ENCODE peak calls at places on chromosomes 4 and X, in four cellular contexts. U is HepG2, G is A549, X is GM12878. Y is an unnamed sample.
A peak's percentile ranks its signal among the peaks of the same experiment; 100 is the strongest.

GRCh38 chr4:106869551-106869950 is 166.6 kb downstream of the DKK2 start:
- DNase-seq in X (no peak), U (no peak), G (no peak), Y (no peak)

GRCh38 chr4:7518871-7519637 is 84.3 kb upstream of the PSAPL1 start:
- DNase-seq in X (no peak), U (no peak), G (no peak), Y (no peak)

GRCh38 chr4:149047368-149047767 is 605.2 kb upstream of the NR3C2 start:
- DNase-seq in X (no peak), G (no peak), U (no peak), Y (no peak)

GRCh38 chr4:41319553-41319952 is 62.8 kb downstream of the UCHL1 start:
- DNase-seq in G (peak; percentile 86), X (no peak), U (peak; percentile 10), Y (no peak)

GRCh38 chr4:6467600-6467999 is 4.8 kb downstream of the PPP2R2C start:
- DNase-seq in X (no peak), U (no peak), G (no peak), Y (no peak)

GRCh38 chrX:53262918-53263394 is 18.4 kb downstream of the IQSEC2 start:
- DNase-seq in X (no peak), G (peak; percentile 78), U (no peak), Y (peak; percentile 53)

GRCh38 chr4:147658501-147658900 is 25.5 kb downstream of the PRMT9 start:
- DNase-seq in X (no peak), U (no peak), G (no peak), Y (no peak)

GRCh38 chr4:68599150-68599549 is 23.0 kb upstream of the UGT2B17 start:
- DNase-seq in X (no peak), U (peak; percentile 57), G (no peak), Y (no peak)

GRCh38 chrX:134990475-134991473 is at the start of gene SMIM10:
- DNase-seq in X (no peak), U (no peak), G (peak; percentile 5), Y (peak; percentile 84)

GRCh38 chr4:88242144-88242543 is 42.2 kb downstream of the PPM1K start:
- DNase-seq in X (no peak), G (no peak), U (peak; percentile 55), Y (no peak)

GRCh38 chr4:7462509-7462971 is 27.8 kb upstream of the PSAPL1 start:
- DNase-seq in X (no peak), U (peak; percentile 46), G (peak; percentile 37), Y (no peak)

GRCh38 chrX:108735087-108735679 is 1.2 kb downstream of the IRS4 start:
- DNase-seq in U (no peak), X (no peak), G (peak; percentile 42), Y (no peak)

GRCh38 chrX:3585719-3586118 is 127.7 kb downstream of the PRKX start:
- DNase-seq in U (no peak), G (no peak), X (no peak), Y (peak; percentile 12)

GRCh38 chr4:138097912-138098600 is 144.1 kb downstream of the SLC7A11 start:
- DNase-seq in G (no peak), X (no peak), U (peak; percentile 80), Y (no peak)

GRCh38 chrX:69088171-69088938 is 76.9 kb downstream of the PJA1 start:
- DNase-seq in G (no peak), X (no peak), U (no peak), Y (no peak)

GRCh38 chrX:137212078-137212632 is 178.4 kb upstream of the GPR101 start:
- DNase-seq in G (no peak), U (no peak), X (no peak), Y (no peak)

GRCh38 chrX:108020631-108021030 is 24.2 kb upstream of the VSIG1 start:
- DNase-seq in U (no peak), G (peak; percentile 46), X (no peak), Y (peak; percentile 12)

GRCh38 chr4:173288698-173289350 is 45.3 kb downstream of the HMGB2 start:
- DNase-seq in X (no peak), G (no peak), U (no peak), Y (no peak)

GRCh38 chr4:113347245-113347644 is 297.8 kb downstream of the ANK2 start:
- DNase-seq in X (no peak), G (no peak), U (no peak), Y (no peak)

GRCh38 chr4:2442175-2442993 is 23.6 kb downstream of the CFAP99 start:
- DNase-seq in U (no peak), X (no peak), G (no peak), Y (no peak)

GRCh38 chr4:174284181-174284886 is 623 bp downstream of the CEP44 start:
- DNase-seq in U (peak; percentile 58), G (peak; percentile 68), X (no peak), Y (no peak)

GRCh38 chr4:81084029-81084428 is 53.5 kb downstream of the BMP3 start:
- DNase-seq in X (no peak), G (peak; percentile 10), U (peak; percentile 10), Y (no peak)

GRCh38 chr4:78602334-78602733 is 50.8 kb downstream of the ANXA3 start:
- DNase-seq in U (no peak), X (no peak), G (no peak), Y (no peak)

GRCh38 chr4:1990348-1990645 is 18.5 kb downstream of the NELFA start:
- DNase-seq in G (no peak), X (no peak), U (no peak), Y (no peak)

GRCh38 chr4:39710098-39710896 is 12.4 kb downstream of the UBE2K start:
- DNase-seq in G (no peak), U (no peak), X (no peak), Y (no peak)

GRCh38 chr4:39706829-39707511 is 9.0 kb downstream of the UBE2K start:
- DNase-seq in G (peak; percentile 29), X (no peak), U (no peak), Y (no peak)

GRCh38 chr4:39702716-39703115 is 4.8 kb downstream of the UBE2K start:
- DNase-seq in G (no peak), U (no peak), X (no peak), Y (no peak)

GRCh38 chr4:39700500-39700899 is 2.6 kb downstream of the UBE2K start:
- DNase-seq in U (no peak), G (no peak), X (no peak), Y (peak; percentile 18)

GRCh38 chr4:39706334-39706733 is 8.4 kb downstream of the UBE2K start:
- DNase-seq in G (peak; percentile 60), X (no peak), U (peak; percentile 58), Y (no peak)
- TF ChIP-seq CHD4 in G (no peak), X (no peak), U (no peak), Y (no peak)

DNA sequence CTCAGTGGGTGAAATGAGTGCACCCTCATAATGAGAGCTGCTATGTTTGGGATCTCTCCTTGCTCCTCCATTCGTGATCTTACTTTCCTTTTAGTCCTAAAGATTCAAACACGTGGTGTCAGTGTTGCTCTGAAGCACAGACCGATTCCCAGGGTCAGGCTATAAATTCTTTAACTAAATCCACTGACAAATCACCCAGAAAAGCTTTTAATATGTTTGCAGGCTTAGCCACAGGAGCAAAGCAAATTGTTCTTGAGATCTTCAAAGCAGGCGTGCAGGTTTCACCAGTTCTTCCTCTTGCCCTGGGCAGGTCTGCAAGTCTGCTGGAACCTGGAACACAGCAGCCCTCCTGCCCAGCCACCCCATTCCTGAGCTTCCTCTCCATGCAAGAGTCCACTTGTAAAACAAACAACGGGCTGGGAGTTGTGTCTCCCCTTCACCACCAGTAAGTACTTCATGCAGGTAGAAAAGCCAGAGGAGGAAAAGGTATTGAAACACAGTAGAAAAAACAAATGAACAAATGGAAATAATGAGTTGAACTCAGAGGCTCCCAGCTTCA is 70.1 kb upstream of the ENPP6 start:
- DNase-seq in G (no peak), X (no peak), U (peak; percentile 64), Y (no peak)
- TF ChIP-seq CHD4 in G (no peak), X (no peak), U (no peak), Y (no peak)

GRCh38 chrX:71532078-71532752 is 689 bp upstream of the OGT start:
- DNase-seq in G (peak; percentile 12), U (no peak), X (no peak), Y (peak; percentile 32)
- TF ChIP-seq CHD4 in G (no peak), U (no peak), X (no peak), Y (no peak)

GRCh38 chr4:61462451-61463326 is 262.6 kb downstream of the ADGRL3 start:
- DNase-seq in X (no peak), U (peak; percentile 84), G (peak; percentile 61), Y (no peak)
- TF ChIP-seq CHD4 in X (no peak), U (no peak), G (no peak), Y (no peak)

GRCh38 chrX:40058719-40059118 is 39.0 kb downstream of the BCOR start:
- DNase-seq in X (no peak), G (no peak), U (no peak), Y (no peak)
- TF ChIP-seq CHD4 in X (no peak), G (no peak), U (no peak), Y (no peak)

GRCh38 chrX:48785525-48786214 is 720 bp upstream of the GATA1 start:
- DNase-seq in X (no peak), U (no peak), G (no peak), Y (peak; percentile 57)

GRCh38 chrX:48786341-48786800 is at the start of gene GATA1:
- DNase-seq in X (no peak), G (no peak), U (no peak), Y (peak; percentile 76)

GRCh38 chrX:48786825-48787538 is 592 bp downstream of the GATA1 start:
- DNase-seq in U (no peak), G (no peak), X (no peak), Y (no peak)

GRCh38 chrX:48789366-48790220 is 3.2 kb downstream of the GATA1 start:
- DNase-seq in G (no peak), U (no peak), X (no peak), Y (peak; percentile 75)

DNA sequence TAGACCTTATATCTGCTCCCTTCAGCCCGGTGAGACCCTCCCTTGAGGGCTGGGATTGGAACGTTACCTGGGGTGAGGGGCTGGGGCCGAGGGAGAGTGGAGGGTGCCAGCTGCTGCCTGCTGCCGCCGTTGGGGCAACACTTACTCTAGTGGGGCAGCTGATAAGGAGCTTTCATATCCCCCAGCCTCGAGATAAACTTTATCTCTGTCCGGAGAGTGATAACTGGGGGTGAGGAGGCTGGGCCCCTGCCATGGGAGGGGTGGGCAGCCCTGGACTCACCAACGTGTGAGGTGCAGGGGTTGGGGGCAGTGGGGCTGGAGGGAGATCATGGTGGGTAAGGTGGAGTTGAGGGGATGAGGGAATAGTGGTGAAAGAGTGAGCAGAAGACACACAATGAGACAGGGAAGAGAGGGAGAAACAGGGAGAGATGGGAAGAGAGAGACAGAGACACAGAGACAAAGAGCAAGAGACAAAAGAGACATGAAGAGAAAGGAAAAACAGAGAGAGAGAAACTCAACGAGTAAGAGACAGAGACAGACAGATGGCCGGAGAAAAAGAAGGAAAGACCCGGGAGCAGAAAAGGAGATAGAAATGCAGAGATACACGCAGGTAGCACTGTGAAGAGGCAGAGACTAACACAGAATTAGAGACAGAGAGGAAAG is 1.6 kb downstream of the GATA1 start:
- DNase-seq in U (no peak), G (no peak), X (no peak), Y (no peak)
- TF ChIP-seq CHD4 in U (no peak), G (no peak), X (no peak), Y (no peak)

GRCh38 chr4:98484031-98484430 is 174.4 kb downstream of the TSPAN5 start:
- DNase-seq in G (peak; percentile 44), X (no peak), U (no peak), Y (no peak)
- TF ChIP-seq CHD4 in G (no peak), X (no peak), U (no peak), Y (no peak)

DNA sequence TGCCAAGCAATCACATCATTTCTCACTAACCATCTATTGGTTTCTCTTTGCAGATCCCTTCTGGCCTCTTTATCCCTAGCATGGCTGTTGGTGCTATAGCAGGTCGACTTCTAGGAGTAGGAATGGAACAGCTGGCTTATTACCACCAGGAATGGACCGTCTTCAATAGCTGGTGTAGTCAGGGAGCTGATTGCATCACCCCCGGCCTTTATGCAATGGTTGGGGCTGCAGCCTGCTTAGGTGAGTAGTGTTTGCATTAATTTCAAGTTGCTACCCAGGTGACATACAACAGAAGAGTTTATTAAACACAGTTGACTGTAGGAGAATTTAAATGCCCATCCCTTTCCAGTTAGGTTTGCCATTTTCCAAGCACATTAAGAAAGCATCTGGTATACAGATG is 112.2 kb downstream of the AKAP4 start:
- DNase-seq in U (no peak), X (no peak), G (no peak), Y (no peak)
- TF ChIP-seq CHD4 in U (no peak), X (no peak), G (no peak), Y (no peak)

Y was measured in K562.